ENCODE peak calls at places on chromosomes 7 and 10, in seven cellular contexts. A is fibroblast of pulmonary artery; V is Calu3; F is T47D; R is activated CD4-positive, alpha-beta memory T cell treated with anti-CD3 and anti-CD28 coated beads, Interleukin-2, amount 10 ng/mL, durations not matched to agents 7 days and 5 days; B is GDM1; G is hypothalamus. D is an unnamed sample.

GRCh38 chr10:24826022-24826421 is 102.3 kb upstream of the ARHGAP21 start:
- DNase-seq in G (no peak), V (no peak), B (no peak), F (no peak), R (no peak), A (peak), D (no peak)

GRCh38 chr7:49483142-49483541 is 290.3 kb upstream of the VWC2 start:
- DNase-seq in B (no peak), R (no peak), V (no peak), A (no peak), G (no peak), F (no peak), D (no peak)

GRCh38 chr10:19488592-19489280 is 327.5 kb upstream of the PLXDC2 start:
- DNase-seq in V (no peak), R (no peak), A (no peak), G (peak), F (no peak), B (no peak), D (peak)

GRCh38 chr10:22647244-22647643 is 67.1 kb downstream of the PIP4K2A start:
- DNase-seq in A (peak), F (no peak), G (no peak), B (no peak), R (no peak), V (no peak), D (no peak)

GRCh38 chr7:111082351-111082750 is 8.6 kb upstream of the LRRN3 start:
- DNase-seq in B (no peak), F (no peak), A (peak), R (no peak), V (no peak), G (peak), D (no peak)

GRCh38 chr10:112409274-112409673 is 35.4 kb downstream of the ACSL5 start:
- DNase-seq in A (no peak), F (no peak), G (no peak), R (no peak), V (no peak), B (no peak), D (no peak)

GRCh38 chr7:111835066-111835465 is 272.8 kb upstream of the IMMP2L start:
- DNase-seq in G (no peak), V (no peak), R (no peak), B (no peak), A (peak), F (no peak), D (no peak)

GRCh38 chr7:142788303-142789286 is 17.8 kb downstream of the PRSS2 start:
- DNase-seq in G (no peak), V (no peak), B (no peak), F (no peak), A (no peak), R (no peak), D (no peak)

GRCh38 chr7:132869166-132869861 is 212.6 kb downstream of the CHCHD3 start:
- DNase-seq in B (no peak), R (no peak), G (no peak), V (no peak), F (no peak), A (no peak), D (no peak)

GRCh38 chr7:69906309-69906995 is 308.2 kb downstream of the AUTS2 start:
- DNase-seq in G (no peak), R (no peak), F (no peak), V (no peak), B (peak), A (no peak), D (no peak)

GRCh38 chr7:27943261-27943660 is 203.3 kb downstream of the TAX1BP1 start:
- DNase-seq in V (no peak), R (no peak), F (no peak), A (no peak), G (no peak), B (no peak), D (no peak)

GRCh38 chr7:76310102-76310957 is 7.9 kb downstream of the HSPB1 start:
- DNase-seq in A (no peak), G (peak), V (peak), B (no peak), F (peak), R (no peak), D (peak)

GRCh38 chr10:83943920-83944319 is 195.4 kb upstream of the GHITM start:
- DNase-seq in G (no peak), R (no peak), A (no peak), V (no peak), F (no peak), B (no peak), D (no peak)

GRCh38 chr7:159030490-159031134 is 114.1 kb downstream of the VIPR2 start:
- DNase-seq in B (no peak), F (peak), A (peak), G (no peak), R (peak), V (peak), D (peak)

GRCh38 chr7:41574377-41574776 is 128.5 kb downstream of the INHBA start:
- DNase-seq in V (no peak), B (no peak), G (no peak), A (peak), F (no peak), R (no peak), D (no peak)

GRCh38 chr7:144908943-144909556 is 73.2 kb upstream of the TPK1 start:
- DNase-seq in V (no peak), G (no peak), R (no peak), B (no peak), F (no peak), A (no peak), D (no peak)

GRCh38 chr7:68511281-68511680 is 1087.0 kb upstream of the AUTS2 start:
- DNase-seq in B (no peak), R (no peak), V (no peak), A (no peak), F (no peak), G (peak), D (no peak)

GRCh38 chr10:17115683-17116082 is 13.9 kb downstream of the CUBN start:
- DNase-seq in V (peak), B (no peak), F (no peak), A (peak), G (no peak), R (no peak), D (no peak)

GRCh38 chr7:35371221-35371620 is 117.3 kb upstream of the TBX20 start:
- DNase-seq in V (no peak), G (no peak), A (no peak), B (no peak), R (no peak), F (no peak), D (no peak)

GRCh38 chr10:29525762-29526161 is 109.0 kb downstream of the SVIL start:
- DNase-seq in G (no peak), B (no peak), A (no peak), R (no peak), V (no peak), F (no peak), D (no peak)

GRCh38 chr7:3206101-3206500 is 95.0 kb upstream of the SDK1 start:
- DNase-seq in R (no peak), F (no peak), G (no peak), V (no peak), A (no peak), B (no peak), D (no peak)

GRCh38 chr7:96996111-96996936 is 9.0 kb upstream of the DLX6 start:
- DNase-seq in G (no peak), F (no peak), R (no peak), B (no peak), A (no peak), V (no peak), D (no peak)

GRCh38 chr7:50660040-50660829 is 95.0 kb upstream of the DDC start:
- DNase-seq in G (no peak), V (no peak), F (no peak), A (no peak), R (peak), B (no peak), D (peak)

GRCh38 chr10:130495116-130495862 is 359.1 kb downstream of the GLRX3 start:
- DNase-seq in F (no peak), R (no peak), G (no peak), V (no peak), B (no peak), A (no peak), D (no peak)

GRCh38 chr7:20033621-20034200 is 183.5 kb downstream of the MACC1 start:
- DNase-seq in B (no peak), F (no peak), V (no peak), G (no peak), A (peak), R (no peak), D (no peak)

GRCh38 chr7:41110186-41110585 is 592.7 kb downstream of the INHBA start:
- DNase-seq in R (no peak), B (no peak), F (no peak), V (peak), A (no peak), G (no peak), D (no peak)

GRCh38 chr7:86747698-86748097 is 104.0 kb downstream of the GRM3 start:
- DNase-seq in R (no peak), G (no peak), B (no peak), V (no peak), A (no peak), F (no peak), D (no peak)

GRCh38 chr10:58412502-58412961 is 27.3 kb downstream of the TFAM start:
- DNase-seq in R (no peak), F (no peak), A (peak), G (no peak), B (no peak), V (no peak), D (no peak)

D was measured in Right ventricle myocardium superior.